ENCODE peak calls at places on chromosomes 11 and 22, in ten cellular contexts. P, L, J, V, W, T, G, F, Y and R are unnamed samples.

GRCh38 chr22:24698266-24698926 is 76.1 kb downstream of the PIWIL3 start:
- DNase-seq in P (no peak), L (no peak), J (no peak), V (no peak), W (no peak), T (no peak), G (no peak), F (no peak), Y (no peak), R (no peak)

GRCh38 chr11:76700177-76701100 is 29.9 kb upstream of the LRRC32 start:
- DNase-seq in P (no peak), L (no peak), J (no peak), V (no peak), W (no peak), T (no peak), G (no peak), F (peak), Y (no peak), R (no peak)

GRCh38 chr11:108368134-108368533 is 99.2 kb downstream of the C11orf65 start:
- DNase-seq in P (no peak), L (no peak), J (no peak), V (no peak), W (no peak), T (no peak), G (no peak), F (no peak), Y (no peak), R (no peak)

GRCh38 chr11:65417221-65417701 is 5.3 kb upstream of the NEAT1 start:
- DNase-seq in P (peak), L (peak), J (no peak), V (peak), W (peak), T (no peak), G (peak), F (peak), Y (no peak), R (no peak)

GRCh38 chr11:86874314-86875056 is 74.1 kb downstream of the PRSS23 start:
- DNase-seq in P (no peak), L (no peak), J (no peak), V (no peak), W (no peak), T (no peak), G (no peak), F (no peak), Y (no peak), R (no peak)

GRCh38 chr22:44341431-44342346 is 28.9 kb upstream of the SHISAL1 start:
- DNase-seq in P (no peak), L (no peak), J (no peak), V (no peak), W (no peak), T (no peak), G (no peak), F (peak), Y (no peak), R (no peak)

GRCh38 chr22:17781319-17782031 is 7.2 kb upstream of the BID start:
- DNase-seq in P (no peak), L (no peak), J (no peak), V (no peak), W (no peak), T (no peak), G (no peak), F (no peak), Y (no peak), R (peak)

GRCh38 chr11:34284836-34285235 is 73.0 kb downstream of the ABTB2 start:
- DNase-seq in P (no peak), L (no peak), J (no peak), V (peak), W (no peak), T (no peak), G (no peak), F (no peak), Y (no peak), R (no peak)

GRCh38 chr11:23370580-23371275 is 510.5 kb upstream of the CCDC179 start:
- DNase-seq in P (no peak), L (no peak), J (no peak), V (no peak), W (no peak), T (no peak), G (no peak), F (no peak), Y (no peak), R (no peak)

GRCh38 chr11:120179071-120179672 is 31.7 kb upstream of the OAF start:
- DNase-seq in P (peak), L (peak), J (no peak), V (no peak), W (no peak), T (no peak), G (no peak), F (peak), Y (no peak), R (no peak)

GRCh38 chr22:35435201-35435712 is 35.3 kb downstream of the MCM5 start:
- DNase-seq in P (no peak), L (no peak), J (no peak), V (no peak), W (peak), T (no peak), G (no peak), F (no peak), Y (no peak), R (no peak)

GRCh38 chr22:39280250-39280649 is 35.5 kb upstream of the PDGFB start:
- DNase-seq in P (no peak), L (no peak), J (no peak), V (no peak), W (no peak), T (no peak), G (no peak), F (no peak), Y (no peak), R (no peak)

GRCh38 chr11:121416909-121417567 is 35.1 kb upstream of the SORL1 start:
- DNase-seq in P (peak), L (peak), J (peak), V (no peak), W (peak), T (no peak), G (peak), F (no peak), Y (no peak), R (no peak)

GRCh38 chr11:93100211-93100610 is 97.6 kb downstream of the SLC36A4 start:
- DNase-seq in P (no peak), L (no peak), J (no peak), V (no peak), W (no peak), T (no peak), G (no peak), F (no peak), Y (no peak), R (no peak)

GRCh38 chr22:27718186-27719032 is 83.1 kb downstream of the MN1 start:
- DNase-seq in P (no peak), L (peak), J (no peak), V (no peak), W (peak), T (no peak), G (peak), F (peak), Y (no peak), R (no peak)

GRCh38 chr11:44963071-44963575 is 12.4 kb upstream of the TP53I11 start:
- DNase-seq in P (no peak), L (no peak), J (no peak), V (no peak), W (no peak), T (no peak), G (no peak), F (no peak), Y (no peak), R (no peak)

GRCh38 chr11:71444811-71445210 is 3.4 kb downstream of the DHCR7 start:
- DNase-seq in P (no peak), L (peak), J (no peak), V (no peak), W (no peak), T (no peak), G (no peak), F (no peak), Y (no peak), R (no peak)

GRCh38 chr11:85170184-85170583 is 457.0 kb downstream of the DLG2 start:
- DNase-seq in P (no peak), L (no peak), J (no peak), V (no peak), W (peak), T (no peak), G (no peak), F (peak), Y (no peak), R (no peak)

GRCh38 chr11:64489831-64490441 is 101.1 kb upstream of the SLC22A12 start:
- DNase-seq in P (peak), L (no peak), J (no peak), V (no peak), W (peak), T (peak), G (peak), F (peak), Y (no peak), R (no peak)

GRCh38 chr11:128262463-128263345 is 324.7 kb downstream of the ETS1 start:
- DNase-seq in P (no peak), L (no peak), J (no peak), V (no peak), W (peak), T (no peak), G (no peak), F (no peak), Y (no peak), R (no peak)

GRCh38 chr22:17764036-17764435 is 10.2 kb downstream of the BID start:
- DNase-seq in P (no peak), L (no peak), J (no peak), V (no peak), W (no peak), T (no peak), G (no peak), F (no peak), Y (no peak), R (no peak)

GRCh38 chr11:106996691-106997090 is 21.6 kb downstream of the GUCY1A2 start:
- DNase-seq in P (no peak), L (no peak), J (no peak), V (no peak), W (no peak), T (no peak), G (no peak), F (no peak), Y (no peak), R (no peak)

GRCh38 chr22:44003776-44004460 is 20.2 kb upstream of the PARVB start:
- DNase-seq in P (no peak), L (no peak), J (no peak), V (no peak), W (peak), T (no peak), G (no peak), F (peak), Y (no peak), R (no peak)

GRCh38 chr11:86459682-86460460 is 85.2 kb downstream of the CCDC81 start:
- DNase-seq in P (peak), L (no peak), J (peak), V (no peak), W (no peak), T (no peak), G (peak), F (peak), Y (no peak), R (no peak)

GRCh38 chr11:8258289-8258688 is 5.4 kb downstream of the LMO1 start:
- DNase-seq in P (peak), L (peak), J (peak), V (no peak), W (peak), T (no peak), G (no peak), F (peak), Y (no peak), R (no peak)

GRCh38 chr11:58179648-58180047 is 9.2 kb upstream of the OR9Q2 start:
- DNase-seq in P (no peak), L (no peak), J (no peak), V (no peak), W (no peak), T (no peak), G (peak), F (no peak), Y (no peak), R (no peak)

GRCh38 chr11:69683764-69684333 is 8.7 kb upstream of the LTO1 start:
- DNase-seq in P (no peak), L (peak), J (no peak), V (no peak), W (peak), T (no peak), G (no peak), F (peak), Y (no peak), R (no peak)

GRCh38 chr11:8025816-8026215 is 38.7 kb downstream of the EIF3F start:
- DNase-seq in P (no peak), L (no peak), J (no peak), V (no peak), W (no peak), T (no peak), G (no peak), F (no peak), Y (no peak), R (no peak)

GRCh38 chr11:417652-418342 is 3.0 kb upstream of the SIGIRR start:
- DNase-seq in P (no peak), L (no peak), J (no peak), V (no peak), W (no peak), T (no peak), G (no peak), F (no peak), Y (no peak), R (no peak)

GRCh38 chr11:36069576-36070214 is 125.8 kb downstream of the LDLRAD3 start:
- DNase-seq in P (no peak), L (no peak), J (no peak), V (peak), W (peak), T (no peak), G (no peak), F (peak), Y (peak), R (no peak)

GRCh38 chr22:40334899-40335298 is 11.4 kb upstream of the ADSL start:
- DNase-seq in P (no peak), L (no peak), J (no peak), V (no peak), W (no peak), T (no peak), G (no peak), F (no peak), Y (no peak), R (no peak)